ENCODE peak calls at places on chromosomes 11 and 22, in five cellular contexts. D is cardiac muscle cell, K is suprapubic skin, M is stomach, V is tibial artery. W is an unnamed sample. For H3K4me1, the result is how much of the 10 kb centered on the place peaks cover.

GRCh38 chr22:36536717-36537116 is 7.8 kb upstream of the EIF3D start:
- DNase-seq in D (no peak), K (no peak), M (no peak), V (no peak), W (no peak)

GRCh38 chr22:17119481-17120202 is 1.5 kb downstream of the TMEM121B start:
- DNase-seq in D (no peak), K (no peak), M (no peak), V (no peak), W (no peak)

GRCh38 chr11:95908826-95909225 is 15.1 kb downstream of the MTMR2 start:
- DNase-seq in D (no peak), K (no peak), M (no peak), V (no peak), W (no peak)

GRCh38 chr11:121929581-121929980 is 186.4 kb downstream of the BLID start:
- DNase-seq in D (peak), K (no peak), M (no peak), V (no peak), W (peak)

GRCh38 chr11:11555228-11555627 is 66.6 kb downstream of the GALNT18 start:
- DNase-seq in D (peak), K (no peak), M (peak), V (peak), W (peak)

GRCh38 chr11:76686261-76687079 is 15.9 kb upstream of the LRRC32 start:
- DNase-seq in D (no peak), K (no peak), M (no peak), V (no peak), W (no peak)

GRCh38 chr22:36806824-36807223 is 10.0 kb downstream of the PVALB start:
- DNase-seq in D (no peak), K (no peak), M (no peak), V (no peak), W (no peak)

GRCh38 chr11:66373261-66373660 is 1.7 kb upstream of the SLC29A2 start:
- DNase-seq in D (peak), K (no peak), M (no peak), V (no peak), W (no peak)

GRCh38 chr11:59728913-59729312 is 15.3 kb upstream of the OR10V1 start:
- DNase-seq in D (no peak), K (no peak), M (no peak), V (no peak), W (no peak)
- H3K4me1 ChIP-seq in D (under half), K (under half), M (under half), V (under half), W (under half)

DNA sequence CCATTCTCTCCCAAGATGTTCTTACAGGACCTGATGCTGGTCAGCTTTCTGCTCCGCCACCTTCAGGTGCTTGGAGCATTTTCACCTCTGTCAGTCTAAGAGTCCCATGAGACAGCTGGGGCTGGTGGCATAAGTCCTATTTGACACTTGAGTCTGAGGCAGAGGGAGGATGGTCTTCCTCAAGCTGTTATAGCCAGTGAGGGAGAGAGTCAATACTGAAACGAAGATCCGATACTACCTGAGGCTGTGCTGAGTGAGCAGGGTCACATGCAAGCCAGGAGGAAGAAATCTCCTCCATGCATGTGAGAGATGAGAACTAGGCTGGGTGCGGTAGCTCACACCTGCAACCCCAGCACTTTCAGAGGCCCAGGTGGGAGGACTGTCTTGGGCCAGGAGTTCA is 5.6 kb downstream of the ZFPL1 start:
- DNase-seq in D (no peak), K (no peak), M (no peak), V (no peak), W (no peak)
- H3K4me1 ChIP-seq in D (under half), K (under half), M (under half), V (under half), W (under half)

GRCh38 chr11:61538636-61538961 is 30.1 kb downstream of the LRRC10B start:
- DNase-seq in D (no peak), K (no peak), M (no peak), V (no peak), W (no peak)

GRCh38 chr11:61539009-61539408 is 30.5 kb downstream of the LRRC10B start:
- DNase-seq in D (no peak), K (no peak), M (peak), V (no peak), W (no peak)

GRCh38 chr11:61541568-61541967 is 33.0 kb downstream of the LRRC10B start:
- DNase-seq in D (no peak), K (no peak), M (no peak), V (no peak), W (no peak)

GRCh38 chr11:61540528-61540927 is 32.0 kb downstream of the LRRC10B start:
- DNase-seq in D (no peak), K (no peak), M (no peak), V (no peak), W (no peak)

DNA sequence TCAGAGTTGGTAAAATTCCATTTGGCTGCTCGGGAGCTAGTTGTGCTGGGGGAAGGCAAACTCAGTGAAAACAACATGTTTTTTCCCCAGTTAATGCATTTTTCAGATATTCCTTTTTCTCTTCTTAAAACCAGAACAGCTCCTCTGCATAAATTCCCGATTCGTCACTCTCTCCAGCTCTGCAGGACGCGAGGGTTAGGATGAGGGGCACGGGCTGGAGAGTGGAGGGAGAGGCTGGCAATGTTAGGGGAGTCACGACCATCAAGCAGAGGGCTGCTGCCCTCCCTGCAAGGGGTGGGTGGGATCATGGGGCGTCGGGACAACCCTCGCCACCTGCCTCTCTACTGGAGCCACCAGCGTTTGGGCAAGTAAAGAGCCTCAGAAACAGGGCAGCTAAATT is 31.4 kb downstream of the LRRC10B start:
- DNase-seq in D (no peak), K (no peak), M (no peak), V (no peak), W (no peak)
- H3K4me1 ChIP-seq in D (under half), K (under half), M (under half), V (under half), W (under half)

DNA sequence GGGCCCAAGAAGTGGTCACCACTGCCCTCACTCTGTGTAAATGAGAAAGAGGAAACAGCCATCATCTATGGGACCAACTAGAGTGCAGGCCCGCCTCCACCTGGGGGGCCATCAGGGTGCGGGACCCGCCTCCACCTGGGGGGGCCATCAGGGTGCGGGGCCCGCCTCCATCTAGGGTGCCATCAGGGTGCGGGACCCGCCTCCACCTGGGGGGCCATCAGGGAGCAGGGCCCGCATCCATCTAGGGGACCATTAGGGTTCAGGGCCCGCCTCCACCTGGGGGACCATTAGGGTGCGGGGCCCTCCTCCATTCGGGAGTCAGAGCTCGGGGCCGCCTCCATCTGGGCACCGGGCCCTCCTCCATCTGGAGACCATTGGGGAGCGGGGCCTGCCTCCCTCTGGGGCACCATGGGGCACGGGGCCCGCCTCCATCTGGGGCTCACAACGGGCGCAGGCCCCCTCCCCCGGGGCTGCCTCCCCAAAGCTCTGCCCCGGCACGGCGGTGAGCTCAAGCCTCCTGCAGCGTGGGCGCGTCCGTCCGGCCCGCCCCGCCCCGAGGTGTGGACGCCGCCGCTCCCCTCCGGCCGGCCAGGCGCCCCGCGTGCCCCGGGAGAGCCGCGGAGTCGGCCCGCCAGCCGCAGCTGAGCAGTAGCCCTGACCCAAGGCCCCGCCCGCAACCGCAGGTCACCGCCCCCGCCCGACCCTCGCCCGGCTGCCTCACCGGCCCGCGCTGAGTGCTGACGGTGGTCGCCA is 511 bp downstream of the TOLLIP start:
- DNase-seq in D (no peak), K (peak), M (no peak), V (no peak), W (no peak)
- H3K4me1 ChIP-seq in D (under half), K (half or more), M (half or more), V (under half), W (under half)

GRCh38 chr22:23219787-23220484 is 39.6 kb downstream of the BCR start:
- DNase-seq in D (no peak), K (no peak), M (peak), V (no peak), W (peak)
- H3K4me1 ChIP-seq in D (under half), K (half or more), M (half or more), V (half or more), W (half or more)

GRCh38 chr22:42942351-42942750 is 72.6 kb downstream of the PACSIN2 start:
- DNase-seq in D (no peak), K (no peak), M (no peak), V (no peak), W (no peak)

GRCh38 chr22:42938449-42938848 is 76.5 kb downstream of the PACSIN2 start:
- DNase-seq in D (no peak), K (no peak), M (no peak), V (no peak), W (no peak)

GRCh38 chr22:42939451-42939881 is 75.5 kb downstream of the PACSIN2 start:
- DNase-seq in D (no peak), K (no peak), M (no peak), V (no peak), W (no peak)

GRCh38 chr22:42938976-42939375 is 76.0 kb downstream of the PACSIN2 start:
- DNase-seq in D (no peak), K (no peak), M (no peak), V (no peak), W (no peak)

DNA sequence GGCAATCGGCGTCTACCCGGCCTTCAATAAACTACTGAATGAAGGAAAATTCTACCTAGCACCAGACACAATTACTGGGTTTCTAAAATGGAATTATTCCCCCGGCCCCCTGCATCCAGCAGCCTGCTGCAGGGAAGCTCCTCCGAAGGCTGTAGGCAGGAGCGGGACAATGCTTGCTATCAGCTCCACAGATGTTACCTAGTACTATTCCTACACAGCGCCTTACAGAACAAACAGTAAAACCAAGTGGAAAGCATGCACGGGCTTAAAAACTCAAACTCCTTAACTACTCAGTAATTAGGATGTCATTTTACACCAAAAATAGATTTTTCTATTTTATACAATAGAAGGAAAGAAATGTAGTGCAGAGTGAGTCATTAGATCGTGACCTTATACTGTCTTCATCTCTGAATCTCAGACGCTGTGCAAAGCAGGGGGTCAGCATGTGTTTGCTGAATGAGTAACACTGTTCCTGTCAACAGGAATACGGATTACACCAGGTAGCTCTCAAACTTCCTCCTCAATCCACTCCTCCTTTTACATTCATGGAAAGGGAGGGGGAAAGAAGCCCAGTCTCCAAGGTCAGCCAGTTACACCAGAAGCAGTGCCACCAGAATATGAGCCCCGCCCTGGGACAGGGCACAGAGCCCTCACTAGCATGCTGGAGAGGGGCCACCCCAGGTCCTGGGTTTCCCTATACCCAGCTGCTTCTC is 74.9 kb downstream of the PACSIN2 start:
- DNase-seq in D (no peak), K (no peak), M (peak), V (no peak), W (peak)
- H3K4me1 ChIP-seq in D (under half), K (half or more), M (half or more), V (half or more), W (under half)

W was measured in hepatocyte.